ENCODE peak calls at places on chromosomes 1 and 21, in ten cellular contexts. One of them, this sample, is unnamed.

GRCh38 chr1:181767001-181767708 is 283.8 kb downstream of the CACNA1E start:
- DNase-seq in epithelial cell of esophagus: peak
- DNase-seq in stomach: no peak
- DNase-seq in GM20000: no peak
- DNase-seq in Peyer's patch: no peak
- DNase-seq in astrocyte of the spinal cord: no peak
- DNase-seq in PC-9: no peak
- DNase-seq in AG10803: no peak
- DNase-seq in progenitor cell of endocrine pancreas: no peak
- DNase-seq in SK-N-SH: no peak
- DNase-seq in this sample: no peak

GRCh38 chr1:183444243-183444642 is 26.1 kb upstream of the NMNAT2 start:
- DNase-seq in epithelial cell of esophagus: peak
- DNase-seq in stomach: no peak
- DNase-seq in GM20000: no peak
- DNase-seq in Peyer's patch: no peak
- DNase-seq in astrocyte of the spinal cord: peak
- DNase-seq in PC-9: no peak
- DNase-seq in AG10803: peak
- DNase-seq in progenitor cell of endocrine pancreas: no peak
- DNase-seq in SK-N-SH: no peak
- DNase-seq in this sample: no peak

GRCh38 chr1:161440312-161440894 is 64.9 kb upstream of the FCGR2A start:
- DNase-seq in epithelial cell of esophagus: peak
- DNase-seq in stomach: peak
- DNase-seq in GM20000: peak
- DNase-seq in Peyer's patch: peak
- DNase-seq in astrocyte of the spinal cord: peak
- DNase-seq in PC-9: peak
- DNase-seq in AG10803: peak
- DNase-seq in progenitor cell of endocrine pancreas: peak
- DNase-seq in SK-N-SH: peak
- DNase-seq in this sample: peak

GRCh38 chr1:34867421-34867820 is 7.9 kb upstream of the SMIM12 start:
- DNase-seq in epithelial cell of esophagus: no peak
- DNase-seq in stomach: no peak
- DNase-seq in GM20000: no peak
- DNase-seq in Peyer's patch: no peak
- DNase-seq in astrocyte of the spinal cord: no peak
- DNase-seq in PC-9: no peak
- DNase-seq in AG10803: no peak
- DNase-seq in progenitor cell of endocrine pancreas: no peak
- DNase-seq in SK-N-SH: no peak
- DNase-seq in this sample: no peak

GRCh38 chr1:96416111-96416595 is 305.4 kb upstream of the PTBP2 start:
- DNase-seq in epithelial cell of esophagus: peak
- DNase-seq in stomach: no peak
- DNase-seq in GM20000: no peak
- DNase-seq in Peyer's patch: peak
- DNase-seq in astrocyte of the spinal cord: peak
- DNase-seq in PC-9: no peak
- DNase-seq in AG10803: peak
- DNase-seq in progenitor cell of endocrine pancreas: no peak
- DNase-seq in SK-N-SH: peak
- DNase-seq in this sample: no peak

GRCh38 chr1:84365225-84366221 is 32.8 kb upstream of the DNASE2B start:
- DNase-seq in epithelial cell of esophagus: peak
- DNase-seq in stomach: no peak
- DNase-seq in GM20000: no peak
- DNase-seq in Peyer's patch: peak
- DNase-seq in astrocyte of the spinal cord: peak
- DNase-seq in PC-9: peak
- DNase-seq in AG10803: peak
- DNase-seq in progenitor cell of endocrine pancreas: no peak
- DNase-seq in SK-N-SH: no peak
- DNase-seq in this sample: no peak

GRCh38 chr1:113850127-113850796 is 21.2 kb downstream of the PTPN22 start:
- DNase-seq in epithelial cell of esophagus: no peak
- DNase-seq in stomach: no peak
- DNase-seq in GM20000: no peak
- DNase-seq in Peyer's patch: no peak
- DNase-seq in astrocyte of the spinal cord: no peak
- DNase-seq in PC-9: no peak
- DNase-seq in AG10803: no peak
- DNase-seq in progenitor cell of endocrine pancreas: no peak
- DNase-seq in SK-N-SH: no peak
- DNase-seq in this sample: no peak

GRCh38 chr1:66521736-66522365 is 12.1 kb upstream of the SGIP1 start:
- DNase-seq in epithelial cell of esophagus: peak
- DNase-seq in stomach: no peak
- DNase-seq in GM20000: no peak
- DNase-seq in Peyer's patch: no peak
- DNase-seq in astrocyte of the spinal cord: peak
- DNase-seq in PC-9: no peak
- DNase-seq in AG10803: peak
- DNase-seq in progenitor cell of endocrine pancreas: no peak
- DNase-seq in SK-N-SH: no peak
- DNase-seq in this sample: no peak

GRCh38 chr1:32336963-32337675 is 1.1 kb upstream of the MARCKSL1 start:
- DNase-seq in epithelial cell of esophagus: peak
- DNase-seq in stomach: peak
- DNase-seq in GM20000: peak
- DNase-seq in Peyer's patch: peak
- DNase-seq in astrocyte of the spinal cord: no peak
- DNase-seq in PC-9: peak
- DNase-seq in AG10803: peak
- DNase-seq in progenitor cell of endocrine pancreas: no peak
- DNase-seq in SK-N-SH: no peak
- DNase-seq in this sample: no peak

GRCh38 chr1:21781971-21782867 is 730 bp downstream of the USP48 start:
- DNase-seq in epithelial cell of esophagus: peak
- DNase-seq in stomach: peak
- DNase-seq in GM20000: peak
- DNase-seq in Peyer's patch: peak
- DNase-seq in astrocyte of the spinal cord: peak
- DNase-seq in PC-9: no peak
- DNase-seq in AG10803: peak
- DNase-seq in progenitor cell of endocrine pancreas: no peak
- DNase-seq in SK-N-SH: peak
- DNase-seq in this sample: no peak

GRCh38 chr1:47340227-47340626 is 6.6 kb downstream of the CMPK1 start:
- DNase-seq in epithelial cell of esophagus: peak
- DNase-seq in stomach: no peak
- DNase-seq in GM20000: no peak
- DNase-seq in Peyer's patch: no peak
- DNase-seq in astrocyte of the spinal cord: no peak
- DNase-seq in PC-9: no peak
- DNase-seq in AG10803: peak
- DNase-seq in progenitor cell of endocrine pancreas: no peak
- DNase-seq in SK-N-SH: no peak
- DNase-seq in this sample: no peak

GRCh38 chr1:7760245-7760644 is 10.9 kb upstream of the VAMP3 start:
- DNase-seq in epithelial cell of esophagus: no peak
- DNase-seq in stomach: no peak
- DNase-seq in GM20000: no peak
- DNase-seq in Peyer's patch: no peak
- DNase-seq in astrocyte of the spinal cord: no peak
- DNase-seq in PC-9: no peak
- DNase-seq in AG10803: no peak
- DNase-seq in progenitor cell of endocrine pancreas: no peak
- DNase-seq in SK-N-SH: no peak
- DNase-seq in this sample: no peak

GRCh38 chr1:18373882-18374493 is 106.7 kb upstream of the KLHDC7A start:
- DNase-seq in epithelial cell of esophagus: no peak
- DNase-seq in stomach: no peak
- DNase-seq in GM20000: peak
- DNase-seq in Peyer's patch: no peak
- DNase-seq in astrocyte of the spinal cord: no peak
- DNase-seq in PC-9: no peak
- DNase-seq in AG10803: no peak
- DNase-seq in progenitor cell of endocrine pancreas: peak
- DNase-seq in SK-N-SH: peak
- DNase-seq in this sample: no peak

GRCh38 chr1:160767417-160768294 is 28.3 kb upstream of the LY9 start:
- DNase-seq in epithelial cell of esophagus: peak
- DNase-seq in stomach: no peak
- DNase-seq in GM20000: no peak
- DNase-seq in Peyer's patch: no peak
- DNase-seq in astrocyte of the spinal cord: no peak
- DNase-seq in PC-9: no peak
- DNase-seq in AG10803: no peak
- DNase-seq in progenitor cell of endocrine pancreas: no peak
- DNase-seq in SK-N-SH: no peak
- DNase-seq in this sample: no peak

GRCh38 chr1:160052943-160053342 is 17.0 kb downstream of the KCNJ10 start:
- DNase-seq in epithelial cell of esophagus: no peak
- DNase-seq in stomach: no peak
- DNase-seq in GM20000: no peak
- DNase-seq in Peyer's patch: no peak
- DNase-seq in astrocyte of the spinal cord: no peak
- DNase-seq in PC-9: no peak
- DNase-seq in AG10803: no peak
- DNase-seq in progenitor cell of endocrine pancreas: no peak
- DNase-seq in SK-N-SH: no peak
- DNase-seq in this sample: no peak

GRCh38 chr1:206754011-206754410 is 16.6 kb upstream of the IL19 start:
- DNase-seq in epithelial cell of esophagus: no peak
- DNase-seq in stomach: no peak
- DNase-seq in GM20000: no peak
- DNase-seq in Peyer's patch: no peak
- DNase-seq in astrocyte of the spinal cord: no peak
- DNase-seq in PC-9: no peak
- DNase-seq in AG10803: peak
- DNase-seq in progenitor cell of endocrine pancreas: no peak
- DNase-seq in SK-N-SH: no peak
- DNase-seq in this sample: no peak

GRCh38 chr1:199550384-199551067 is 477.0 kb upstream of the NR5A2 start:
- DNase-seq in epithelial cell of esophagus: no peak
- DNase-seq in stomach: no peak
- DNase-seq in GM20000: no peak
- DNase-seq in Peyer's patch: no peak
- DNase-seq in astrocyte of the spinal cord: peak
- DNase-seq in PC-9: no peak
- DNase-seq in AG10803: peak
- DNase-seq in progenitor cell of endocrine pancreas: no peak
- DNase-seq in SK-N-SH: peak
- DNase-seq in this sample: no peak
- TF ChIP-seq CTCF in epithelial cell of esophagus: no peak
- TF ChIP-seq CTCF in stomach: no peak
- TF ChIP-seq CTCF in GM20000: no peak
- TF ChIP-seq CTCF in Peyer's patch: no peak
- TF ChIP-seq CTCF in astrocyte of the spinal cord: peak
- TF ChIP-seq CTCF in PC-9: no peak
- TF ChIP-seq CTCF in AG10803: peak
- TF ChIP-seq CTCF in progenitor cell of endocrine pancreas: no peak
- TF ChIP-seq CTCF in SK-N-SH: peak
- TF ChIP-seq CTCF in this sample: peak

GRCh38 chr1:51372561-51372960 is 42.2 kb upstream of the TTC39A start:
- DNase-seq in epithelial cell of esophagus: no peak
- DNase-seq in stomach: no peak
- DNase-seq in GM20000: no peak
- DNase-seq in Peyer's patch: no peak
- DNase-seq in astrocyte of the spinal cord: no peak
- DNase-seq in PC-9: no peak
- DNase-seq in AG10803: no peak
- DNase-seq in progenitor cell of endocrine pancreas: no peak
- DNase-seq in SK-N-SH: no peak
- DNase-seq in this sample: no peak
- TF ChIP-seq CTCF in epithelial cell of esophagus: no peak
- TF ChIP-seq CTCF in stomach: no peak
- TF ChIP-seq CTCF in GM20000: no peak
- TF ChIP-seq CTCF in Peyer's patch: no peak
- TF ChIP-seq CTCF in astrocyte of the spinal cord: no peak
- TF ChIP-seq CTCF in PC-9: no peak
- TF ChIP-seq CTCF in AG10803: no peak
- TF ChIP-seq CTCF in progenitor cell of endocrine pancreas: no peak
- TF ChIP-seq CTCF in SK-N-SH: no peak
- TF ChIP-seq CTCF in this sample: no peak

GRCh38 chr1:242129103-242129502 is 130.2 kb upstream of the MAP1LC3C start:
- DNase-seq in epithelial cell of esophagus: peak
- DNase-seq in stomach: no peak
- DNase-seq in GM20000: no peak
- DNase-seq in Peyer's patch: no peak
- DNase-seq in astrocyte of the spinal cord: peak
- DNase-seq in PC-9: no peak
- DNase-seq in AG10803: no peak
- DNase-seq in progenitor cell of endocrine pancreas: no peak
- DNase-seq in SK-N-SH: peak
- DNase-seq in this sample: no peak
- TF ChIP-seq CTCF in epithelial cell of esophagus: peak
- TF ChIP-seq CTCF in stomach: no peak
- TF ChIP-seq CTCF in GM20000: no peak
- TF ChIP-seq CTCF in Peyer's patch: no peak
- TF ChIP-seq CTCF in astrocyte of the spinal cord: no peak
- TF ChIP-seq CTCF in PC-9: peak
- TF ChIP-seq CTCF in AG10803: no peak
- TF ChIP-seq CTCF in progenitor cell of endocrine pancreas: peak
- TF ChIP-seq CTCF in SK-N-SH: no peak
- TF ChIP-seq CTCF in this sample: peak

DNA sequence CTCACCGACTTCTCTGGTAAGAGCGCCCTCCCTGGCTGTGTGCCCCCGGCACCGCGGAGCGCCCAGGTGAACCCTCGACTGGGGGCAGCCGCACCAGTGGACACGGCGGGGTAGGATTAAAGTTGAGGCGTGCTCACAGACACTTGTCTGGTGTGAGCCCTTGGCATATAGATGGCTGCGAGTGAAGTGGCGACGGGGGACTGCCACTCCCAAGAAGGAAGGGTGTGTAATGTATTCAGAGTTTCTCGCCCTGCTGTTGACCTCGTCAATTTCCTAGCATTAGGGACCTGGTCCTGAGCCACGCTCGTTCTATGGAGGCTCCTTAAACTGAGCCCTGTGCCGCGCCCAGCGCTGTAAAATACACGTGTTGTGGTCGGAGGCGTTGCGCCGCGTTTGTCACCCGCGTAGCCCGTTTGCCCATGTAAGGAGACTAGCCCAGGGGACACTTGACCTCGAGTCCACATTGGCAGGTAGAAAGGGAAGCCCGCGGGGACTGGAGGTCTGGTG is 545 bp downstream of the EVA1C start:
- DNase-seq in epithelial cell of esophagus: peak
- DNase-seq in stomach: peak
- DNase-seq in GM20000: no peak
- DNase-seq in Peyer's patch: peak
- DNase-seq in astrocyte of the spinal cord: peak
- DNase-seq in PC-9: no peak
- DNase-seq in AG10803: no peak
- DNase-seq in progenitor cell of endocrine pancreas: no peak
- DNase-seq in SK-N-SH: no peak
- DNase-seq in this sample: no peak
- TF ChIP-seq CTCF in epithelial cell of esophagus: no peak
- TF ChIP-seq CTCF in stomach: no peak
- TF ChIP-seq CTCF in GM20000: no peak
- TF ChIP-seq CTCF in Peyer's patch: no peak
- TF ChIP-seq CTCF in astrocyte of the spinal cord: peak
- TF ChIP-seq CTCF in PC-9: no peak
- TF ChIP-seq CTCF in AG10803: no peak
- TF ChIP-seq CTCF in progenitor cell of endocrine pancreas: no peak
- TF ChIP-seq CTCF in SK-N-SH: peak
- TF ChIP-seq CTCF in this sample: no peak

This sample was measured in type B pancreatic cell.